ENCODE peak calls at places on chromosomes 3 and 15, in ten cellular contexts. G, M, Y, L, X, T, D, O, V and W are unnamed samples.

GRCh38 chr3:40980467-40980866 is 218.8 kb upstream of the CTNNB1 start:
- DNase-seq in T (peak; percentile 30), X (no peak), V (no peak), O (no peak), G (no peak), L (no peak), D (no peak), M (no peak), Y (no peak), W (no peak)

GRCh38 chr15:63264685-63265302 is 12.6 kb upstream of the APH1B start:
- DNase-seq in L (peak; percentile 29), V (no peak), X (no peak), M (no peak), G (no peak), D (no peak), Y (no peak), T (no peak), O (no peak), W (no peak)

GRCh38 chr15:68658151-68658550 is 79.4 kb downstream of the CORO2B start:
- DNase-seq in X (no peak), O (no peak), M (peak; percentile 34), Y (no peak), G (no peak), L (no peak), V (no peak), D (peak; percentile 41), T (no peak), W (no peak)

GRCh38 chr15:89628301-89628700 is 27.0 kb downstream of the KIF7 start:
- DNase-seq in M (no peak), V (no peak), D (no peak), T (no peak), X (no peak), O (no peak), G (no peak), Y (no peak), L (no peak), W (no peak)

GRCh38 chr3:12553921-12554391 is 2.9 kb upstream of the MKRN2 start:
- DNase-seq in O (no peak), G (no peak), V (no peak), M (no peak), L (no peak), D (peak; percentile 63), T (peak; percentile 38), Y (peak; percentile 3), X (peak; percentile 33), W (no peak)

GRCh38 chr15:88428053-88428452 is 39.1 kb downstream of the MRPL46 start:
- DNase-seq in V (no peak), G (no peak), T (no peak), Y (no peak), D (no peak), O (no peak), X (no peak), L (no peak), M (no peak), W (no peak)

GRCh38 chr3:180594631-180595348 is 7.2 kb upstream of the TTC14 start:
- DNase-seq in Y (peak; percentile 61), L (peak; percentile 10), M (no peak), T (no peak), O (peak; percentile 66), X (peak; percentile 68), D (no peak), V (no peak), G (no peak), W (no peak)

GRCh38 chr15:28873585-28874139 is 12.1 kb upstream of the APBA2 start:
- DNase-seq in G (no peak), X (no peak), Y (no peak), M (no peak), D (no peak), V (no peak), T (no peak), O (peak; percentile 13), L (no peak), W (no peak)

GRCh38 chr15:60651155-60651554 is 172.2 kb upstream of the ICE2 start:
- DNase-seq in V (no peak), G (no peak), X (no peak), L (no peak), T (no peak), O (no peak), Y (no peak), M (no peak), D (no peak), W (no peak)

GRCh38 chr3:127158614-127159221 is 34.2 kb upstream of the PRR23E start:
- DNase-seq in M (no peak), X (peak; percentile 6), Y (peak; percentile 46), O (no peak), D (peak; percentile 92), L (no peak), G (peak; percentile 62), T (no peak), V (peak; percentile 9), W (no peak)

GRCh38 chr3:114718071-114718896 is 424.5 kb downstream of the TIGIT start:
- DNase-seq in V (no peak), X (no peak), G (no peak), L (no peak), T (no peak), M (no peak), D (no peak), Y (no peak), O (no peak), W (no peak)

GRCh38 chr3:14452676-14453367 is 50.4 kb downstream of the SLC6A6 start:
- DNase-seq in T (no peak), O (peak; percentile 74), L (peak; percentile 97), Y (peak; percentile 41), M (peak; percentile 93), X (peak; percentile 100), V (peak; percentile 94), D (no peak), G (no peak), W (peak; percentile 96)

GRCh38 chr15:58010983-58011382 is 54.5 kb downstream of the ALDH1A2 start:
- DNase-seq in D (no peak), L (no peak), X (peak; percentile 72), Y (peak; percentile 9), O (no peak), T (no peak), M (no peak), G (no peak), V (no peak), W (no peak)

GRCh38 chr3:131547585-131547984 is 44.8 kb upstream of the MRPL3 start:
- DNase-seq in O (no peak), G (no peak), T (no peak), L (no peak), Y (no peak), M (no peak), X (no peak), V (no peak), D (no peak), W (no peak)

GRCh38 chr15:98924311-98925049 is 83.1 kb downstream of the PGPEP1L start:
- DNase-seq in V (no peak), Y (no peak), O (no peak), D (no peak), T (no peak), G (no peak), L (no peak), M (no peak), X (no peak), W (no peak)